ENCODE peak calls at places on chromosomes 11 and 22, in seven cellular contexts. N is type B pancreatic cell; B is activated T-cell treated with anti-CD3 and anti-CD28 coated beads, Interleukin-2, amount 50 U/mL, for 1 hour; C is astrocyte of the hippocampus; I is NCI-H2227 treated with DMSO at 0.1 percent for 48 hours; Z is neuronal stem cell; Q is HCEC 1CT. L is an unnamed sample.

GRCh38 chr11:101456812-101457211 is 127.0 kb downstream of the TRPC6 start:
- DNase-seq in N (no peak), B (no peak), C (peak; percentile 36), I (no peak), Z (no peak), Q (peak; percentile 44), L (no peak)

GRCh38 chr11:27402450-27402849 is 39.4 kb upstream of the CCDC34 start:
- DNase-seq in N (no peak), B (no peak), C (no peak), I (no peak), Z (no peak), Q (no peak), L (no peak)

GRCh38 chr11:108870373-108871020 is 205.6 kb downstream of the DDX10 start:
- DNase-seq in N (no peak), B (no peak), C (peak; percentile 78), I (no peak), Z (no peak), Q (peak; percentile 91), L (no peak)

GRCh38 chr11:133790995-133791394 is 54.3 kb downstream of the SPATA19 start:
- DNase-seq in N (no peak), B (no peak), C (no peak), I (no peak), Z (no peak), Q (no peak), L (no peak)

GRCh38 chr22:19533049-19533626 is 8.9 kb upstream of the CLDN5 start:
- DNase-seq in N (no peak), B (no peak), C (no peak), I (no peak), Z (no peak), Q (no peak), L (no peak)

GRCh38 chr11:131300304-131300703 is 70.1 kb upstream of the NTM start:
- DNase-seq in N (no peak), B (no peak), C (peak; percentile 76), I (no peak), Z (no peak), Q (no peak), L (no peak)

GRCh38 chr11:89521294-89521693 is 30.1 kb upstream of the NOX4 start:
- DNase-seq in N (no peak), B (no peak), C (peak; percentile 26), I (no peak), Z (no peak), Q (no peak), L (no peak)

GRCh38 chr11:12159351-12160099 is 49.1 kb downstream of the MICAL2 start:
- DNase-seq in N (no peak), B (no peak), C (peak; percentile 90), I (no peak), Z (no peak), Q (peak; percentile 93), L (no peak)

GRCh38 chr11:70230151-70230839 is 27.2 kb downstream of the FADD start:
- DNase-seq in N (no peak), B (no peak), C (peak; percentile 53), I (no peak), Z (no peak), Q (no peak), L (no peak)

GRCh38 chr22:22897036-22897435 is 9.4 kb downstream of the IGLL5 start:
- DNase-seq in N (no peak), B (peak; percentile 5), C (no peak), I (no peak), Z (no peak), Q (no peak), L (no peak)

GRCh38 chr11:68021167-68021787 is 9.2 kb upstream of the NDUFS8 start:
- DNase-seq in N (no peak), B (no peak), C (peak; percentile 69), I (no peak), Z (no peak), Q (no peak), L (no peak)

GRCh38 chr22:25747245-25747944 is 5.4 kb downstream of the MYO18B start:
- DNase-seq in N (no peak), B (no peak), C (peak; percentile 96), I (no peak), Z (no peak), Q (peak; percentile 69), L (no peak)

GRCh38 chr11:122898799-122899198 is 16.2 kb downstream of the JHY start:
- DNase-seq in N (no peak), B (no peak), C (no peak), I (no peak), Z (no peak), Q (no peak), L (no peak)

GRCh38 chr22:43388420-43388851 is 23.4 kb upstream of the MPPED1 start:
- DNase-seq in N (peak; percentile 89), B (peak; percentile 78), C (peak; percentile 81), I (peak; percentile 35), Z (peak; percentile 81), Q (peak; percentile 30), L (peak; percentile 89)

GRCh38 chr22:31250740-31251330 is 38.7 kb downstream of the LIMK2 start:
- DNase-seq in N (no peak), B (no peak), C (no peak), I (no peak), Z (no peak), Q (no peak), L (no peak)

GRCh38 chr22:37775785-37776638 is 31.7 kb upstream of the GCAT start:
- DNase-seq in N (no peak), B (no peak), C (peak; percentile 37), I (no peak), Z (no peak), Q (peak; percentile 95), L (no peak)

GRCh38 chr22:38873469-38874411 is 1.7 kb upstream of the CBX6 start:
- DNase-seq in N (no peak), B (peak; percentile 51), C (no peak), I (no peak), Z (no peak), Q (no peak), L (no peak)

GRCh38 chr22:43789452-43789851 is 22.7 kb downstream of the EFCAB6 start:
- DNase-seq in N (no peak), B (no peak), C (peak; percentile 93), I (no peak), Z (no peak), Q (peak; percentile 76), L (no peak)

GRCh38 chr11:9815486-9816136 is 151.7 kb downstream of the SWAP70 start:
- DNase-seq in N (no peak), B (no peak), C (peak; percentile 70), I (no peak), Z (no peak), Q (peak; percentile 89), L (no peak)

GRCh38 chr11:33970984-33971466 is 79.1 kb upstream of the LMO2 start:
- DNase-seq in N (no peak), B (no peak), C (peak; percentile 81), I (peak; percentile 68), Z (peak; percentile 47), Q (peak; percentile 51), L (peak; percentile 10)

GRCh38 chr11:120128392-120129172 is 9.3 kb downstream of the TRIM29 start:
- DNase-seq in N (no peak), B (no peak), C (peak; percentile 42), I (no peak), Z (no peak), Q (peak; percentile 46), L (no peak)

GRCh38 chr11:11866203-11866602 is 24.4 kb downstream of the USP47 start:
- DNase-seq in N (no peak), B (no peak), C (no peak), I (no peak), Z (no peak), Q (no peak), L (no peak)

GRCh38 chr22:21939392-21940319 is 13.0 kb downstream of the PPM1F start:
- DNase-seq in N (no peak), B (no peak), C (no peak), I (no peak), Z (no peak), Q (no peak), L (no peak)

GRCh38 chr11:57527056-57527631 is 3.4 kb downstream of the TIMM10 start:
- DNase-seq in N (no peak), B (peak; percentile 74), C (peak; percentile 80), I (peak; percentile 68), Z (peak; percentile 74), Q (peak; percentile 50), L (peak; percentile 79)

GRCh38 chr11:57543601-57544000 is 6.2 kb downstream of the SMTNL1 start:
- DNase-seq in N (no peak), B (no peak), C (no peak), I (no peak), Z (no peak), Q (no peak), L (no peak)

GRCh38 chr11:101915811-101916291 is 471 bp downstream of the ANGPTL5 start:
- DNase-seq in N (no peak), B (no peak), C (peak; percentile 62), I (no peak), Z (no peak), Q (peak; percentile 32), L (no peak)

GRCh38 chr22:37169947-37170688 is 17.9 kb downstream of the C1QTNF6 start:
- DNase-seq in N (no peak), B (peak; percentile 21), C (no peak), I (no peak), Z (no peak), Q (no peak), L (no peak)

GRCh38 chr11:73216466-73216865 is 1.6 kb upstream of the P2RY2 start:
- DNase-seq in N (no peak), B (no peak), C (no peak), I (no peak), Z (no peak), Q (no peak), L (no peak)

GRCh38 chr11:47950396-47950795 is 30.0 kb upstream of the PTPRJ start:
- DNase-seq in N (no peak), B (peak; percentile 39), C (peak; percentile 62), I (no peak), Z (no peak), Q (no peak), L (no peak)

GRCh38 chr11:134387501-134387900 is 24.5 kb downstream of the B3GAT1 start:
- DNase-seq in N (no peak), B (no peak), C (no peak), I (no peak), Z (no peak), Q (no peak), L (no peak)

L was measured in progenitor cell of endocrine pancreas.